ENCODE peak calls at places on chromosomes 7 and 10, in nine cellular contexts. Q is GM23248; X is EL; A is OCI-M1; M is AG04450; I is activated CD8-positive, alpha-beta T cell treated with anti-CD3 and anti-CD28 coated beads for 36 hours; L is NCI-H2081; D is T-helper 17 cell; Y is stimulated activated CD8-positive, alpha-beta memory T cell treated with anti-CD3 and anti-CD28 coated beads, Interleukin-2, amount 100 ng/mL, for 48 hours. Z is an unnamed sample.

GRCh38 chr7:5622286-5622685 is 159.2 kb downstream of the RNF216 start:
- DNase-seq in Q (no peak), X (no peak), A (no peak), M (no peak), I (no peak), L (no peak), D (no peak), Y (no peak), Z (no peak)

GRCh38 chr7:107167483-107168232 is 1.1 kb upstream of the HBP1 start:
- DNase-seq in Q (peak; percentile 93), X (peak; percentile 78), A (peak; percentile 91), M (peak; percentile 61), I (peak; percentile 88), L (peak; percentile 45), D (peak; percentile 46), Y (peak; percentile 46), Z (peak; percentile 57)

GRCh38 chr10:113960617-113961260 is 82.9 kb upstream of the ADRB1 start:
- DNase-seq in Q (peak; percentile 20), X (peak; percentile 46), A (no peak), M (no peak), I (peak; percentile 58), L (peak; percentile 70), D (no peak), Y (no peak), Z (no peak)

GRCh38 chr7:134946260-134946659 is 40.0 kb upstream of the AGBL3 start:
- DNase-seq in Q (peak; percentile 76), X (no peak), A (no peak), M (no peak), I (peak; percentile 24), L (no peak), D (no peak), Y (no peak), Z (peak; percentile 25)

GRCh38 chr10:29257106-29257783 is 31.6 kb upstream of the LYZL1 start:
- DNase-seq in Q (peak; percentile 87), X (peak; percentile 93), A (peak; percentile 42), M (peak; percentile 71), I (no peak), L (no peak), D (no peak), Y (no peak), Z (peak; percentile 97)

GRCh38 chr7:93185303-93186027 is 37.3 kb upstream of the SAMD9L start:
- DNase-seq in Q (peak; percentile 54), X (peak; percentile 35), A (no peak), M (no peak), I (peak; percentile 10), L (no peak), D (no peak), Y (no peak), Z (no peak)

GRCh38 chr10:15571570-15571969 is 148.2 kb downstream of the ITGA8 start:
- DNase-seq in Q (peak; percentile 21), X (peak; percentile 63), A (no peak), M (peak; percentile 57), I (no peak), L (no peak), D (no peak), Y (no peak), Z (no peak)

GRCh38 chr7:897771-898376 is 21.5 kb downstream of the GET4 start:
- DNase-seq in Q (no peak), X (no peak), A (no peak), M (no peak), I (no peak), L (peak; percentile 24), D (no peak), Y (no peak), Z (no peak)

GRCh38 chr7:37285701-37286475 is 162.8 kb downstream of the ELMO1 start:
- DNase-seq in Q (no peak), X (no peak), A (peak; percentile 19), M (no peak), I (no peak), L (no peak), D (no peak), Y (no peak), Z (no peak)

GRCh38 chr10:79148452-79149344 is 79.9 kb downstream of the ZMIZ1 start:
- DNase-seq in Q (peak; percentile 93), X (peak; percentile 65), A (peak; percentile 57), M (no peak), I (no peak), L (no peak), D (no peak), Y (no peak), Z (no peak)

GRCh38 chr7:87220026-87220733 is 648 bp upstream of the TMEM243 start:
- DNase-seq in Q (peak; percentile 93), X (peak; percentile 82), A (peak; percentile 69), M (no peak), I (peak; percentile 90), L (peak; percentile 95), D (peak; percentile 76), Y (peak; percentile 73), Z (no peak)

GRCh38 chr7:140810385-140810784 is 113.9 kb downstream of the NDUFB2 start:
- DNase-seq in Q (no peak), X (no peak), A (no peak), M (no peak), I (no peak), L (no peak), D (no peak), Y (no peak), Z (no peak)

Z was measured in AG09309.